ENCODE peak calls at places on chromosomes 11 and 22, in six cellular contexts. M, N, H, L, O and Y are unnamed samples.

GRCh38 chr11:34425863-34426262 is 12.9 kb upstream of the CAT start:
- DNase-seq in L (no peak), M (no peak), O (no peak), N (no peak), H (no peak), Y (no peak)

GRCh38 chr22:41919357-41920224 is 4.7 kb upstream of the SHISA8 start:
- DNase-seq in N (peak), H (no peak), O (no peak), L (no peak), M (no peak), Y (no peak)

GRCh38 chr11:26709057-26709456 is 12.8 kb downstream of the SLC5A12 start:
- DNase-seq in N (no peak), O (no peak), M (no peak), H (no peak), L (no peak), Y (no peak)

GRCh38 chr11:72298931-72299330 is 55.0 kb upstream of the PHOX2A start:
- DNase-seq in L (no peak), N (no peak), O (no peak), M (no peak), H (no peak), Y (no peak)

GRCh38 chr11:12286606-12287005 is 90.8 kb upstream of the PARVA start:
- DNase-seq in O (peak), H (no peak), L (no peak), N (no peak), M (no peak), Y (no peak)

GRCh38 chr22:49997932-49998717 is 14.4 kb downstream of the IL17REL start:
- DNase-seq in L (no peak), H (no peak), M (peak), N (no peak), O (no peak), Y (no peak)

GRCh38 chr11:125287467-125288232 is 123.1 kb downstream of the PKNOX2 start:
- DNase-seq in L (no peak), M (no peak), O (no peak), N (no peak), H (no peak), Y (peak)

GRCh38 chr22:28774378-28774777 is 1.9 kb downstream of the CCDC117 start:
- DNase-seq in M (no peak), L (no peak), O (no peak), N (no peak), H (no peak), Y (no peak)

GRCh38 chr22:37241351-37242142 is 2.5 kb downstream of the RAC2 start:
- DNase-seq in L (no peak), H (no peak), M (no peak), N (no peak), O (no peak), Y (no peak)

GRCh38 chr11:33910960-33911339 is 19.1 kb upstream of the LMO2 start:
- DNase-seq in H (no peak), L (no peak), M (no peak), N (no peak), O (no peak), Y (no peak)

GRCh38 chr11:78199653-78200015 is 10.9 kb downstream of the USP35 start:
- DNase-seq in M (no peak), N (no peak), L (no peak), O (no peak), H (no peak), Y (no peak)

GRCh38 chr11:92550411-92550810 is 325.8 kb downstream of the FAT3 start:
- DNase-seq in N (peak), L (no peak), O (no peak), M (no peak), H (no peak), Y (no peak)

GRCh38 chr11:92556435-92556834 is 331.8 kb downstream of the FAT3 start:
- DNase-seq in M (no peak), N (no peak), L (no peak), O (no peak), H (no peak), Y (peak)

GRCh38 chr11:92554662-92555061 is 330.0 kb downstream of the FAT3 start:
- DNase-seq in L (no peak), O (no peak), H (no peak), M (no peak), N (no peak), Y (no peak)

GRCh38 chr11:92550871-92551270 is 326.3 kb downstream of the FAT3 start:
- DNase-seq in H (no peak), O (no peak), M (no peak), L (no peak), N (no peak), Y (no peak)

DNA sequence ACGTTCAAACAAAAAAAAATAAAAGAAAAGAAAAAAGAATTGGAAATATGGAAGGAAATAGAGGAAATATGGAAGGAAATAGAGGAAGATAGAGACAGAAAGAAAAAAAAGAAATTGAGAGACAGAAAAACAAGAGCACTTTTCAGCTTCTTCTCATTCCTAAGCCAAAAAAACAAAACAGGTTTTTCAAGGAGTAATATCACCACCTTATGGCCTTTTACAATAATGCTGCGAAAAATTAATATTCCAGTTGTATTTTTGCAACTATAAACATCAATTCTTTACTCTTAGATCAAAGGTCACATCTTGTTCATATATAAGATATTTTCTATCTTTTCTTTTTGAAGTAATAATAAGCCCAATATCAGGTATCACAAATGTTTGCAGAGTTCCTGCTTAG is 328.3 kb downstream of the FAT3 start:
- DNase-seq in L (peak), M (no peak), H (no peak), O (no peak), N (no peak), Y (no peak)
- TF ChIP-seq CTCF in L (peak), M (no peak), H (no peak), O (no peak), N (peak), Y (no peak)

DNA sequence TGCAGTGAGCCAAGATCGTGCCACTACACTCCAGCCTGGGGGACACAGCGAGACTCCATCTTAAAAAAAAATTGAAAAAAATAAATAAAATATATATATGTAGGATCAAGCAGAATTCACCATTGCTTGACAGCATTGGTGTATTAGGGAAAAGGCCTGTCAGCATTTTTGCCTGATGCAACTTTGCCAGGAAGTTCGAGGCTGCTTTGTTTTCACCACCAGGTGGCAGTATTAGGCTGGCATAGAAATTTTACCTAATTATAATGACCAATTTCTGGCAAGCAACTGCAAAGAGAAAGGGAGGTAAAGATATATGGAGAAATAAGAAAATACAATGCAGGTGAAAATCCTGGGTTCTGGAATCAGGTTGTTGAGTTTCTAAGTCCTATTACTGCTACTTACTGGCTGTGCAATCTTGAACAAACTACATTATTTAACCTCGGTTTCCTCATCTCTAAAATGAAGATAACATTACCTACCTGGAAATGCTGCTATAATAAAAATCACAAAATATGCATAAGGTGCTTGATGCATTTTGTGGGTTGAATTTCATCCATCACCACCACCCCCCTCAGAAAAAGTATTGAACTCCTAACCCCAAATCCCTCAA is 24.7 kb downstream of the LAYN start:
- DNase-seq in H (peak), O (no peak), M (no peak), L (peak), N (peak), Y (no peak)
- TF ChIP-seq CTCF in H (peak), O (peak), M (peak), L (peak), N (peak), Y (peak)

DNA sequence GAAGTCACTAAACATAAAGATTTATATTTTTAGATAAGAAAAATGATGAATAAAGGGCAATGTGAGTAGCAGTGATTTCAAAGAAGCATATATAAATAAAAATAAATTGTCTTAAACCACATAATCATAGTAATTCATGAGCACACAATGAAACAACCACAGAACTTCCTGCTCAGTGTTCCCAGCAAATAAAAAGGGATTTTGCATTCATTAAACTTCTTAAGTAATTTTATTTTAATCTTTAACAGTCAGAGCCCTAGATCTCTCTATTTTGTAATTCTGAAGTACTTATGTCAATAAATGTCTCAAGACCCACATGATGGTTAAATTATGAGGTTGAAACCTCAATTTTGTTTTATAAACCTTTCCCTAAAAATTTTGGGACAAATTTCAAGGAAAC is 14.5 kb upstream of the MMP20 start:
- DNase-seq in O (no peak), L (no peak), N (no peak), H (no peak), M (no peak), Y (no peak)
- TF ChIP-seq CTCF in O (no peak), L (no peak), N (no peak), H (no peak), M (no peak), Y (no peak)

DNA sequence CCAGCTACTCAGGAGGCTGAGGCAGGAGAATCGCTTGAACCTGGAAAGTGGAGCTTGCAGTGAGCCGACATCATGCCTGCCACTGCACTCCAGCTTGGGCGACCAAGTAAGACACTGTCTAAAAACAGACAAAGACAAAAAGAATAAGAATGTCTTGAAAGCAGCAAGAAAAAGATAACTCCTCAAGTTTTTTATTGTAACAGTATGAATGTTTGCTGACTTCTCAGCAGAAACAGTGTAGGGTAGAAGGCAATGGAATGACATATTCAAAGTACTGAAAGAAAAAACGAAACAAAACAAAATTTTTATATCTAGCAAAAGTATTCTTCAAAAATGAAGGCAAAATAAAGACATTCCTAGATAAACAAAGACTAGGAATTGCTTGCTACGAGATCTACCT is 76.9 kb downstream of the PACS1 start:
- DNase-seq in O (no peak), L (no peak), N (no peak), M (no peak), H (no peak), Y (no peak)
- TF ChIP-seq CTCF in O (no peak), L (no peak), N (no peak), M (no peak), H (no peak), Y (no peak)

DNA sequence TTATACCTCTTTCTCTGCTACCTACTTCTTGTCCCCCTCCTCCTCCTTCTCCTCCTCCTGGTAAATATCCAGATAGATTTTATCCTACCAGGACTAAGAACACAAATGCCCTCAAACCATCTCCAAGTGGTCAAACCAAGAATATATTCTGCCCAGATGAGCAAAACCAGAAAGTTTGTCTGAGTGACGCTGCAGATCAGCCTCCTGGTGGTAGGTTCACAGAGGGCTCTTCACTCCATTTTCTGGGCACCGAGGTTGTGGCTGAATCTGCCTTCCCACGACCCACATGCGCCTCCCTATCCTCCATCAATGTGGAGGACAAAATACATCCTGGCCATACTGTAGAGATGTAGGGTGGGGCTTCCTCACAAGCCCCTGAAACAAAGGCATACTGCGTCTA is 543.6 kb downstream of the MN1 start:
- DNase-seq in H (no peak), L (no peak), N (no peak), O (no peak), M (no peak), Y (no peak)
- TF ChIP-seq CTCF in H (no peak), L (no peak), N (no peak), O (no peak), M (no peak), Y (no peak)